ENCODE peak calls at places on chromosome 9, in four cellular contexts. Y is RPMI8226, J is posterior cingulate gyrus, T is HEK293T. G is an unnamed sample.

GRCh38 chr9:33404782-33405362 is 2.5 kb upstream of the AQP7 start:
- DNase-seq in Y (no peak), J (no peak), T (no peak), G (no peak)

GRCh38 chr9:121483049-121483448 is 16.6 kb downstream of the GGTA1 start:
- DNase-seq in Y (no peak), J (no peak), T (no peak), G (no peak)

GRCh38 chr9:136331030-136331429 is 3.7 kb downstream of the GPSM1 start:
- DNase-seq in Y (no peak), J (peak), T (no peak), G (no peak)

GRCh38 chr9:129331772-129332512 is 153.9 kb upstream of the IER5L start:
- DNase-seq in Y (no peak), J (no peak), T (no peak), G (no peak)

GRCh38 chr9:23775549-23775948 is 50.5 kb downstream of the ELAVL2 start:
- DNase-seq in Y (no peak), J (peak), T (no peak), G (no peak)

GRCh38 chr9:137130176-137130755 is 8.7 kb upstream of the GRIN1 start:
- DNase-seq in Y (peak), J (no peak), T (no peak), G (no peak)

GRCh38 chr9:136283291-136284235 is 20.3 kb downstream of the CCDC187 start:
- DNase-seq in Y (peak), J (peak), T (peak), G (peak)

GRCh38 chr9:89500008-89500407 is 2.1 kb upstream of the SEMA4D start:
- DNase-seq in Y (no peak), J (no peak), T (no peak), G (no peak)

GRCh38 chr9:27541740-27542139 is 12.1 kb upstream of the MOB3B start:
- DNase-seq in Y (no peak), J (no peak), T (no peak), G (no peak)

GRCh38 chr9:34712140-34712539 is 2.2 kb upstream of the CCL21 start:
- DNase-seq in Y (no peak), J (no peak), T (no peak), G (no peak)

GRCh38 chr9:1100945-1101344 is 50.8 kb downstream of the DMRT2 start:
- DNase-seq in Y (peak), J (peak), T (peak), G (no peak)

GRCh38 chr9:136902259-136902821 is 16.0 kb downstream of the TRAF2 start:
- DNase-seq in Y (peak), J (no peak), T (no peak), G (peak)

GRCh38 chr9:107039546-107039945 is 176.6 kb downstream of the ZNF462 start:
- DNase-seq in Y (no peak), J (no peak), T (no peak), G (no peak)